ENCODE peak calls at places on chromosomes 5 and 9, in six cellular contexts. R is IMR-90, Z is trophoblast cell, C is H1, J is neuronal stem cell, K is mesenchymal stem cell. E is an unnamed sample.

GRCh38 chr5:122846051-122846567 is 696 bp downstream of the SNX24 start:
- DNase-seq in K (peak; percentile 74), R (peak; percentile 73), C (no peak), J (no peak), Z (peak; percentile 97), E (no peak)

GRCh38 chr5:41788800-41789395 is 81.3 kb downstream of the OXCT1 start:
- DNase-seq in C (no peak), J (no peak), R (peak; percentile 74), K (peak; percentile 19), Z (no peak), E (no peak)

GRCh38 chr5:174951151-174951780 is 226.9 kb downstream of the MSX2 start:
- DNase-seq in Z (peak; percentile 94), J (peak; percentile 74), R (peak; percentile 80), C (peak; percentile 49), K (peak; percentile 41), E (peak; percentile 77)

GRCh38 chr9:5231212-5231611 is at the start of gene INSL4:
- DNase-seq in K (no peak), Z (peak; percentile 67), C (no peak), J (no peak), R (peak; percentile 44), E (no peak)

GRCh38 chr5:172443441-172444109 is 10.8 kb downstream of the SH3PXD2B start:
- DNase-seq in Z (peak; percentile 94), K (peak; percentile 86), C (no peak), R (peak; percentile 98), J (no peak), E (no peak)

GRCh38 chr5:66722653-66723052 is 126.5 kb downstream of the MAST4 start:
- DNase-seq in C (no peak), R (no peak), K (no peak), Z (no peak), J (no peak), E (no peak)

GRCh38 chr9:36847781-36848673 is 186.0 kb downstream of the PAX5 start:
- DNase-seq in K (no peak), C (no peak), Z (no peak), J (peak; percentile 67), R (no peak), E (no peak)

GRCh38 chr9:126857261-126857960 is 3.0 kb upstream of the ZBTB34 start:
- DNase-seq in J (no peak), Z (no peak), C (no peak), K (no peak), R (no peak), E (no peak)

GRCh38 chr9:113580041-113580953 is 116.8 kb downstream of the RGS3 start:
- DNase-seq in K (no peak), R (peak; percentile 35), Z (no peak), J (no peak), C (no peak), E (no peak)

GRCh38 chr9:125401317-125401716 is 139.7 kb downstream of the GAPVD1 start:
- DNase-seq in J (no peak), C (no peak), Z (no peak), K (no peak), R (peak; percentile 21), E (peak; percentile 13)

GRCh38 chr9:86766912-86767311 is 180.4 kb downstream of the GAS1 start:
- DNase-seq in Z (peak; percentile 89), R (peak; percentile 89), K (peak; percentile 18), J (peak; percentile 23), C (peak; percentile 7), E (no peak)

GRCh38 chr9:134765785-134766184 is 114.8 kb upstream of the FCN2 start:
- DNase-seq in K (no peak), R (no peak), C (no peak), Z (no peak), J (no peak), E (no peak)
- H4K91ac ChIP-seq in K (no peak overlapping the region), R (no peak overlapping the region), C (no peak overlapping the region), Z (no peak overlapping the region), J (no peak overlapping the region), E (no peak overlapping the region)

DNA sequence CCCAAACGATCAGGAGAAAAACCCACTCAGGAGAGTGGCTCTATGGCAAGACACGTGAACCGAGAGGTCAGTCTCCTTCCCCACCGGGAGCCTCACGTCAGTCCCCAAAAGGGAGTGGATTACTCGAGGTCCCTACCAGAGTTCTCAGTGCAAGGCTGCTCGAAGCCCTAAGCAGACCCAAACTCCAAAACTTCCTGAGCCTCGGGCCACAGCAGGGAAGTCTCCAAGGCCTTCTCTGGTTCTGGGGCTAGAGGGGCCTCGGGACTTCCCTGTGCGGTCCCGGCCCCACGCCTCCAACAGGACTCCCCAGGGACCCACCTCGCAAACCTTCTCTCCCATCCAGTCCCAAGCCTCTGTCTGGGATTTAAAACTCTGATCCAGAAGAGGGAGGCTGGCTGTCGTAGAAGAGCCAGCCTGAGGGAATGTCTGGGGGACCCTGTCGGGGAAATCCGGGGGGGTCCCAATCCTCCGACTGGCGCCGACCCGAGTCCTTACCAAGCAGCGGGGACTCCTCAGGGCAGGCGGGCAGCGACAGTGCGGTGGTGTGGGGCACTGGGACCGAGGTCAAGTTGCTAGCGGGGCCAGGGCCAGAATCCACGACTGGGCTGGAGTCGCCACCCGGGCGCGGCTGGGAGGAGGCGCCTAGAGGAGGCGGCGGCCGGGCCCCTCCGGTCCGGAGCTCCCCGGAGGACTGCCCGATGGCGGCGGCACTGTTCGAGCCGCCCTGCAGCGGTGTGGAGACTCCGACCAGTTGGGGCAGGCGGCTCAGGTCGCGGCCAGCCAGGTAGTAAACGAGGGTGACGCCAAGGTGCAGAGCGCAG is 663 bp downstream of the B4GALT1 start:
- DNase-seq in K (peak; percentile 66), Z (peak; percentile 54), J (no peak), C (no peak), R (no peak), E (no peak)
- H3K18ac ChIP-seq in K (peak overlapping the region; percentile 93), Z (peak overlapping the region; percentile 99), J (peak overlapping the region; percentile 82), C (peak overlapping the region; percentile 64), R (peak overlapping the region; percentile 87), E (peak overlapping the region; percentile 23)

GRCh38 chr5:23014817-23015216 is 161.7 kb upstream of the CDH12 start:
- DNase-seq in C (no peak), R (no peak), J (no peak), Z (no peak), K (no peak), E (no peak)
- H4K91ac ChIP-seq in C (no peak overlapping the region), R (no peak overlapping the region), J (no peak overlapping the region), Z (no peak overlapping the region), K (no peak overlapping the region), E (no peak overlapping the region)

DNA sequence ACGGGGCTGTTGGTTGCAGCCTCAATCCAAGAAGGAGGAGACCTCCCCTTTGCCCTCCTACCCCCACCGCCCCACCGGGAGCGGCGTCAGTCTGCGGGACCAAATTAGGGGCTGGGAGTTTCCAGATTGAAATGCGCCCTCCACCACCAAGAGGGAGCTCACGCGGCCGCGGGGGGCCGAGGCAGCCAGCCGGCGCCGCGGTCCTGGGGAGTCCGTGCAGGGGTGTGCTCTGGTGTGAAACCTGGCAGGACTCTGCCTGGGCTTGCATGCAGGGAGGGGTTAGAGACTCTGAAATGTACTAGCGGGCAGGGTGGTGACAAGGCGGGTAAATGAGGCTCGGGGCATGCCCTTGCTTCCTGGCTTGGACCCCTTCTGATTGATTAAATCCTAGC is 989 bp upstream of the FBN2 start:
- DNase-seq in K (peak; percentile 43), Z (no peak), C (no peak), J (no peak), R (no peak), E (no peak)
- H3K18ac ChIP-seq in K (peak overlapping the region; percentile 55), Z (peak overlapping the region; percentile 80), C (peak overlapping the region; percentile 32), J (peak overlapping the region; percentile 96), R (peak overlapping the region; percentile 72), E (no peak overlapping the region)

E was measured in H9.